ENCODE peak calls at places on chromosomes 12 and 14, in nine cellular contexts. One of them, this sample, is unnamed.

GRCh38 chr12:32331133-32331532 is 68.2 kb upstream of the FGD4 start:
- DNase-seq in body of pancreas: no peak
- DNase-seq in adrenal gland: no peak
- DNase-seq in tibial nerve: no peak
- DNase-seq in endothelial cell of umbilical vein: peak; percentile 50
- DNase-seq in H54: no peak
- DNase-seq in NB4: no peak
- DNase-seq in right lobe of liver: no peak
- DNase-seq in A549: no peak
- DNase-seq in this sample: no peak

GRCh38 chr14:29851397-29851796 is 76.2 kb downstream of the PRKD1 start:
- DNase-seq in right lobe of liver: no peak
- DNase-seq in endothelial cell of umbilical vein: no peak
- DNase-seq in adrenal gland: no peak
- DNase-seq in H54: no peak
- DNase-seq in A549: no peak
- DNase-seq in NB4: no peak
- DNase-seq in tibial nerve: no peak
- DNase-seq in body of pancreas: no peak
- DNase-seq in this sample: no peak

GRCh38 chr12:41621288-41621687 is 433.2 kb downstream of the PDZRN4 start:
- DNase-seq in adrenal gland: no peak
- DNase-seq in endothelial cell of umbilical vein: no peak
- DNase-seq in body of pancreas: no peak
- DNase-seq in A549: no peak
- DNase-seq in tibial nerve: no peak
- DNase-seq in NB4: no peak
- DNase-seq in H54: no peak
- DNase-seq in right lobe of liver: no peak
- DNase-seq in this sample: no peak

GRCh38 chr14:102866982-102867761 is 55.3 kb upstream of the AMN start:
- DNase-seq in adrenal gland: no peak
- DNase-seq in right lobe of liver: no peak
- DNase-seq in A549: no peak
- DNase-seq in body of pancreas: no peak
- DNase-seq in tibial nerve: no peak
- DNase-seq in H54: no peak
- DNase-seq in NB4: no peak
- DNase-seq in endothelial cell of umbilical vein: no peak
- DNase-seq in this sample: no peak

GRCh38 chr14:89221109-89221508 is 195.9 kb downstream of the FOXN3 start:
- DNase-seq in right lobe of liver: no peak
- DNase-seq in H54: no peak
- DNase-seq in A549: no peak
- DNase-seq in tibial nerve: no peak
- DNase-seq in NB4: no peak
- DNase-seq in adrenal gland: no peak
- DNase-seq in body of pancreas: no peak
- DNase-seq in endothelial cell of umbilical vein: peak; percentile 86
- DNase-seq in this sample: no peak

GRCh38 chr12:6112004-6112403 is 12.5 kb downstream of the VWF start:
- DNase-seq in adrenal gland: no peak
- DNase-seq in right lobe of liver: peak; percentile 11
- DNase-seq in endothelial cell of umbilical vein: no peak
- DNase-seq in body of pancreas: no peak
- DNase-seq in H54: no peak
- DNase-seq in NB4: no peak
- DNase-seq in tibial nerve: no peak
- DNase-seq in A549: no peak
- DNase-seq in this sample: no peak

GRCh38 chr12:122643207-122643805 is 59.9 kb downstream of the HCAR2 start:
- DNase-seq in tibial nerve: no peak
- DNase-seq in body of pancreas: no peak
- DNase-seq in H54: no peak
- DNase-seq in endothelial cell of umbilical vein: no peak
- DNase-seq in A549: no peak
- DNase-seq in adrenal gland: no peak
- DNase-seq in right lobe of liver: no peak
- DNase-seq in NB4: peak; percentile 65
- DNase-seq in this sample: no peak

GRCh38 chr12:63967781-63968180 is 123.3 kb downstream of the SRGAP1 start:
- DNase-seq in A549: no peak
- DNase-seq in NB4: no peak
- DNase-seq in H54: no peak
- DNase-seq in body of pancreas: no peak
- DNase-seq in adrenal gland: no peak
- DNase-seq in tibial nerve: no peak
- DNase-seq in right lobe of liver: no peak
- DNase-seq in endothelial cell of umbilical vein: peak; percentile 41
- DNase-seq in this sample: no peak

GRCh38 chr14:78399316-78399889 is 229.2 kb downstream of the NRXN3 start:
- DNase-seq in adrenal gland: no peak
- DNase-seq in H54: no peak
- DNase-seq in NB4: peak; percentile 34
- DNase-seq in endothelial cell of umbilical vein: no peak
- DNase-seq in tibial nerve: no peak
- DNase-seq in body of pancreas: no peak
- DNase-seq in A549: no peak
- DNase-seq in right lobe of liver: no peak
- DNase-seq in this sample: no peak

GRCh38 chr14:61556455-61556854 is 138.9 kb upstream of the HIF1A start:
- DNase-seq in adrenal gland: no peak
- DNase-seq in endothelial cell of umbilical vein: no peak
- DNase-seq in body of pancreas: no peak
- DNase-seq in tibial nerve: no peak
- DNase-seq in A549: no peak
- DNase-seq in NB4: no peak
- DNase-seq in H54: no peak
- DNase-seq in right lobe of liver: peak; percentile 12
- DNase-seq in this sample: no peak

GRCh38 chr12:14403711-14404164 is 38.3 kb downstream of the ATF7IP start:
- DNase-seq in tibial nerve: no peak
- DNase-seq in H54: no peak
- DNase-seq in A549: no peak
- DNase-seq in NB4: no peak
- DNase-seq in adrenal gland: peak; percentile 67
- DNase-seq in right lobe of liver: no peak
- DNase-seq in endothelial cell of umbilical vein: peak; percentile 77
- DNase-seq in body of pancreas: no peak
- DNase-seq in this sample: no peak

GRCh38 chr14:74754899-74755298 is 8.2 kb upstream of the YLPM1 start:
- DNase-seq in body of pancreas: no peak
- DNase-seq in endothelial cell of umbilical vein: no peak
- DNase-seq in tibial nerve: no peak
- DNase-seq in adrenal gland: no peak
- DNase-seq in NB4: no peak
- DNase-seq in A549: no peak
- DNase-seq in H54: no peak
- DNase-seq in right lobe of liver: no peak
- DNase-seq in this sample: no peak

GRCh38 chr14:94364037-94364436 is 24.4 kb downstream of the SERPINA1 start:
- DNase-seq in A549: no peak
- DNase-seq in right lobe of liver: no peak
- DNase-seq in body of pancreas: no peak
- DNase-seq in NB4: no peak
- DNase-seq in endothelial cell of umbilical vein: no peak
- DNase-seq in H54: no peak
- DNase-seq in adrenal gland: no peak
- DNase-seq in tibial nerve: no peak
- DNase-seq in this sample: no peak

GRCh38 chr14:51219473-51220448 is 20.3 kb upstream of the TMX1 start:
- DNase-seq in right lobe of liver: no peak
- DNase-seq in H54: no peak
- DNase-seq in A549: peak; percentile 10
- DNase-seq in adrenal gland: no peak
- DNase-seq in endothelial cell of umbilical vein: peak; percentile 45
- DNase-seq in NB4: peak; percentile 45
- DNase-seq in body of pancreas: no peak
- DNase-seq in tibial nerve: peak; percentile 44
- DNase-seq in this sample: no peak

GRCh38 chr12:109758406-109759075 is 44.9 kb downstream of the FAM222A start:
- DNase-seq in H54: no peak
- DNase-seq in endothelial cell of umbilical vein: no peak
- DNase-seq in tibial nerve: no peak
- DNase-seq in right lobe of liver: peak; percentile 32
- DNase-seq in adrenal gland: peak; percentile 52
- DNase-seq in NB4: no peak
- DNase-seq in body of pancreas: peak; percentile 6
- DNase-seq in A549: no peak
- DNase-seq in this sample: no peak

GRCh38 chr14:68788275-68789001 is 4.4 kb downstream of the ZFP36L1 start:
- DNase-seq in H54: no peak
- DNase-seq in endothelial cell of umbilical vein: peak; percentile 16
- DNase-seq in adrenal gland: peak; percentile 6
- DNase-seq in tibial nerve: no peak
- DNase-seq in body of pancreas: no peak
- DNase-seq in A549: no peak
- DNase-seq in right lobe of liver: no peak
- DNase-seq in NB4: no peak
- DNase-seq in this sample: no peak

GRCh38 chr12:15712823-15713663 is 76.1 kb downstream of the EPS8 start:
- DNase-seq in body of pancreas: peak; percentile 71
- DNase-seq in right lobe of liver: peak; percentile 83
- DNase-seq in tibial nerve: peak; percentile 72
- DNase-seq in adrenal gland: no peak
- DNase-seq in H54: no peak
- DNase-seq in NB4: no peak
- DNase-seq in A549: no peak
- DNase-seq in endothelial cell of umbilical vein: no peak
- DNase-seq in this sample: no peak

GRCh38 chr14:89202413-89202812 is 214.6 kb downstream of the FOXN3 start:
- DNase-seq in A549: no peak
- DNase-seq in tibial nerve: no peak
- DNase-seq in body of pancreas: no peak
- DNase-seq in right lobe of liver: no peak
- DNase-seq in NB4: peak; percentile 28
- DNase-seq in endothelial cell of umbilical vein: no peak
- DNase-seq in adrenal gland: peak; percentile 33
- DNase-seq in H54: no peak
- DNase-seq in this sample: no peak

GRCh38 chr12:89250648-89251047 is 101.7 kb downstream of the DUSP6 start:
- DNase-seq in adrenal gland: no peak
- DNase-seq in tibial nerve: no peak
- DNase-seq in endothelial cell of umbilical vein: no peak
- DNase-seq in A549: no peak
- DNase-seq in right lobe of liver: no peak
- DNase-seq in body of pancreas: no peak
- DNase-seq in H54: no peak
- DNase-seq in NB4: no peak
- DNase-seq in this sample: no peak

GRCh38 chr12:1915082-1915968 is 3.1 kb downstream of the CACNA2D4 start:
- DNase-seq in adrenal gland: peak; percentile 35
- DNase-seq in right lobe of liver: peak; percentile 36
- DNase-seq in A549: no peak
- DNase-seq in NB4: peak; percentile 90
- DNase-seq in tibial nerve: peak; percentile 2
- DNase-seq in H54: no peak
- DNase-seq in endothelial cell of umbilical vein: no peak
- DNase-seq in body of pancreas: peak; percentile 4
- DNase-seq in this sample: peak; percentile 80

DNA sequence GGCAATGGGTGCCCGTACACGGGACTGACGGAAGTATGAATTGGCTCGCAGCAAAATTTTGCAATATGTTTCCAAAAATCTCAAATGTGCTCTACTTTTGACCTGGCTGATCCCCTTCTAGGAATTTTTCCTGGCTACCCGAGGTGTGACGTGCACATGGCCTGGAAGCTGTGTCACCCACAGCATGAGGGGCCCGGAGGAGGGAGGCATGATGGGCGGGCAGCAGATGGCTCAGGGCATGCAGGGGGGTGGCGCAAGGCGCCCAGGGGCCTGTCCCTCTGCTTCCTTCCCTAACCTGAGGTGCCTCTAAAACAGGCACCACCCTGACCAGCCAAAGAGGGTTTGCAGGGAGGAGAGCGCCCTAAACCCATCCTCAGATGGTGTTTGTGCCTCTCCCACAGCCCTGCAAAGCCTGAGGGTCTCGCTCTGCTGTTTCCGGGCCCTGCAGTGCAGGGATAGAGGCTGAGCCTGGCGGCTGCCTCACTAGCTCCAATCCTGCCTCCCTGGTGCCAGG is 6.7 kb downstream of the GPR132 start:
- DNase-seq in NB4: no peak
- DNase-seq in A549: no peak
- DNase-seq in right lobe of liver: peak; percentile 42
- DNase-seq in endothelial cell of umbilical vein: no peak
- DNase-seq in body of pancreas: no peak
- DNase-seq in adrenal gland: no peak
- DNase-seq in tibial nerve: no peak
- DNase-seq in H54: no peak
- DNase-seq in this sample: no peak
- TF ChIP-seq POLR2A in NB4: no peak
- TF ChIP-seq POLR2A in A549: no peak
- TF ChIP-seq POLR2A in right lobe of liver: no peak
- TF ChIP-seq POLR2A in endothelial cell of umbilical vein: no peak
- TF ChIP-seq POLR2A in body of pancreas: no peak
- TF ChIP-seq POLR2A in adrenal gland: no peak
- TF ChIP-seq POLR2A in tibial nerve: no peak
- TF ChIP-seq POLR2A in H54: no peak
- TF ChIP-seq POLR2A in this sample: no peak

GRCh38 chr14:104970231-104971068 is 7.7 kb downstream of the AHNAK2 start:
- DNase-seq in NB4: no peak
- DNase-seq in adrenal gland: no peak
- DNase-seq in right lobe of liver: no peak
- DNase-seq in endothelial cell of umbilical vein: peak; percentile 87
- DNase-seq in H54: peak; percentile 86
- DNase-seq in A549: peak; percentile 78
- DNase-seq in tibial nerve: peak; percentile 72
- DNase-seq in body of pancreas: no peak
- DNase-seq in this sample: peak; percentile 98
- TF ChIP-seq POLR2A in NB4: no peak
- TF ChIP-seq POLR2A in adrenal gland: no peak
- TF ChIP-seq POLR2A in right lobe of liver: no peak
- TF ChIP-seq POLR2A in endothelial cell of umbilical vein: peak; percentile 74
- TF ChIP-seq POLR2A in H54: peak; percentile 54
- TF ChIP-seq POLR2A in A549: peak; percentile 50
- TF ChIP-seq POLR2A in tibial nerve: peak; percentile 40
- TF ChIP-seq POLR2A in body of pancreas: no peak
- TF ChIP-seq POLR2A in this sample: no peak

DNA sequence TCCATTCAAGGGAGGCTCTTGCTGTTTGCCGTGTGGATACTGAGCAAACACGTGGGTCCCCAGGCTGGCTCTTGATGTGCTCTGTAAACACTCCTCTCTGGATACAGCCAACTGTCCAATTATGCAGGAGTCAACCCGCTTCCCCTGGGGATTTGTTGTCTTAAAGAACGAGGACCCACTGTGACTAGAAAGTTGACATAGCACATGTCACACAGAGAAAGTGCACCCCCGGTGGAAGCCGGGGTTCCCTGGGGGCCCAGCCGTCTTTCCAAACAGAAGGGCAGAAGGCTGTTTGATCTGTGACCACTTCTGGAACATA is 75.9 kb upstream of the CEP83 start:
- DNase-seq in endothelial cell of umbilical vein: no peak
- DNase-seq in right lobe of liver: no peak
- DNase-seq in H54: no peak
- DNase-seq in tibial nerve: no peak
- DNase-seq in body of pancreas: no peak
- DNase-seq in NB4: no peak
- DNase-seq in A549: no peak
- DNase-seq in adrenal gland: no peak
- DNase-seq in this sample: no peak
- TF ChIP-seq POLR2A in endothelial cell of umbilical vein: no peak
- TF ChIP-seq POLR2A in right lobe of liver: no peak
- TF ChIP-seq POLR2A in H54: no peak
- TF ChIP-seq POLR2A in tibial nerve: no peak
- TF ChIP-seq POLR2A in body of pancreas: no peak
- TF ChIP-seq POLR2A in NB4: no peak
- TF ChIP-seq POLR2A in A549: no peak
- TF ChIP-seq POLR2A in adrenal gland: no peak
- TF ChIP-seq POLR2A in this sample: no peak

GRCh38 chr12:40099423-40099853 is 6.4 kb downstream of the SLC2A13 start:
- DNase-seq in body of pancreas: peak; percentile 30
- DNase-seq in right lobe of liver: no peak
- DNase-seq in H54: no peak
- DNase-seq in NB4: peak; percentile 30
- DNase-seq in A549: peak; percentile 7
- DNase-seq in adrenal gland: no peak
- DNase-seq in tibial nerve: no peak
- DNase-seq in endothelial cell of umbilical vein: peak; percentile 8
- DNase-seq in this sample: no peak
- TF ChIP-seq POLR2A in body of pancreas: peak; percentile 29
- TF ChIP-seq POLR2A in right lobe of liver: no peak
- TF ChIP-seq POLR2A in H54: no peak
- TF ChIP-seq POLR2A in NB4: no peak
- TF ChIP-seq POLR2A in A549: no peak
- TF ChIP-seq POLR2A in adrenal gland: no peak
- TF ChIP-seq POLR2A in tibial nerve: no peak
- TF ChIP-seq POLR2A in endothelial cell of umbilical vein: no peak
- TF ChIP-seq POLR2A in this sample: no peak